ENCODE peak calls at places on chromosomes 7 and 10, in six cellular contexts. One of them, this sample, is unnamed.

GRCh38 chr10:131901181-131901829 is 497 bp downstream of the PPP2R2D start:
- DNase-seq in retina: peak; percentile 70
- DNase-seq in activated CD4-positive, CD25-positive, alpha-beta regulatory T cell: no peak
- DNase-seq in left cardiac atrium: peak; percentile 67
- DNase-seq in stomach: peak; percentile 63
- DNase-seq in germinal center: peak; percentile 68
- DNase-seq in this sample: no peak

GRCh38 chr7:158825628-158826289 is 3.5 kb downstream of the ESYT2 start:
- DNase-seq in retina: no peak
- DNase-seq in activated CD4-positive, CD25-positive, alpha-beta regulatory T cell: no peak
- DNase-seq in left cardiac atrium: no peak
- DNase-seq in stomach: no peak
- DNase-seq in germinal center: no peak
- DNase-seq in this sample: no peak

GRCh38 chr7:124724079-124724478 is 41.5 kb downstream of the GPR37 start:
- DNase-seq in retina: no peak
- DNase-seq in activated CD4-positive, CD25-positive, alpha-beta regulatory T cell: no peak
- DNase-seq in left cardiac atrium: no peak
- DNase-seq in stomach: no peak
- DNase-seq in germinal center: no peak
- DNase-seq in this sample: no peak

GRCh38 chr7:87874066-87874465 is 2.1 kb downstream of the SLC25A40 start:
- DNase-seq in retina: no peak
- DNase-seq in activated CD4-positive, CD25-positive, alpha-beta regulatory T cell: no peak
- DNase-seq in left cardiac atrium: no peak
- DNase-seq in stomach: no peak
- DNase-seq in germinal center: peak; percentile 9
- DNase-seq in this sample: no peak

GRCh38 chr10:4807803-4808507 is 18.1 kb upstream of the AKR1E2 start:
- DNase-seq in retina: no peak
- DNase-seq in activated CD4-positive, CD25-positive, alpha-beta regulatory T cell: no peak
- DNase-seq in left cardiac atrium: no peak
- DNase-seq in stomach: no peak
- DNase-seq in germinal center: no peak
- DNase-seq in this sample: no peak

GRCh38 chr7:46080595-46081159 is 159.6 kb upstream of the IGFBP3 start:
- DNase-seq in retina: no peak
- DNase-seq in activated CD4-positive, CD25-positive, alpha-beta regulatory T cell: no peak
- DNase-seq in left cardiac atrium: no peak
- DNase-seq in stomach: no peak
- DNase-seq in germinal center: no peak
- DNase-seq in this sample: no peak

GRCh38 chr7:48096273-48096672 is 7.2 kb downstream of the UPP1 start:
- DNase-seq in retina: no peak
- DNase-seq in activated CD4-positive, CD25-positive, alpha-beta regulatory T cell: no peak
- DNase-seq in left cardiac atrium: no peak
- DNase-seq in stomach: no peak
- DNase-seq in germinal center: no peak
- DNase-seq in this sample: no peak

GRCh38 chr7:154777489-154777888 is 225.4 kb downstream of the PAXIP1 start:
- DNase-seq in retina: no peak
- DNase-seq in activated CD4-positive, CD25-positive, alpha-beta regulatory T cell: no peak
- DNase-seq in left cardiac atrium: no peak
- DNase-seq in stomach: no peak
- DNase-seq in germinal center: no peak
- DNase-seq in this sample: peak; percentile 39

GRCh38 chr7:10128748-10129147 is 844.9 kb upstream of the PHF14 start:
- DNase-seq in retina: no peak
- DNase-seq in activated CD4-positive, CD25-positive, alpha-beta regulatory T cell: no peak
- DNase-seq in left cardiac atrium: no peak
- DNase-seq in stomach: no peak
- DNase-seq in germinal center: no peak
- DNase-seq in this sample: no peak

GRCh38 chr10:104334561-104334960 is 3.7 kb downstream of the ITPRIP start:
- DNase-seq in retina: no peak
- DNase-seq in activated CD4-positive, CD25-positive, alpha-beta regulatory T cell: no peak
- DNase-seq in left cardiac atrium: no peak
- DNase-seq in stomach: no peak
- DNase-seq in germinal center: no peak
- DNase-seq in this sample: no peak

GRCh38 chr10:78728176-78728575 is 340.6 kb upstream of the ZMIZ1 start:
- DNase-seq in retina: no peak
- DNase-seq in activated CD4-positive, CD25-positive, alpha-beta regulatory T cell: no peak
- DNase-seq in left cardiac atrium: no peak
- DNase-seq in stomach: no peak
- DNase-seq in germinal center: no peak
- DNase-seq in this sample: no peak

GRCh38 chr7:112422842-112423496 is 27.3 kb upstream of the IFRD1 start:
- DNase-seq in retina: peak; percentile 65
- DNase-seq in activated CD4-positive, CD25-positive, alpha-beta regulatory T cell: no peak
- DNase-seq in left cardiac atrium: peak; percentile 83
- DNase-seq in stomach: peak; percentile 90
- DNase-seq in germinal center: no peak
- DNase-seq in this sample: peak; percentile 31

GRCh38 chr10:119410361-119411116 is 132.0 kb downstream of the RGS10 start:
- DNase-seq in retina: no peak
- DNase-seq in activated CD4-positive, CD25-positive, alpha-beta regulatory T cell: no peak
- DNase-seq in left cardiac atrium: no peak
- DNase-seq in stomach: no peak
- DNase-seq in germinal center: no peak
- DNase-seq in this sample: no peak

GRCh38 chr7:66883716-66884115 is 37.3 kb upstream of the TMEM248 start:
- DNase-seq in retina: no peak
- DNase-seq in activated CD4-positive, CD25-positive, alpha-beta regulatory T cell: no peak
- DNase-seq in left cardiac atrium: no peak
- DNase-seq in stomach: no peak
- DNase-seq in germinal center: no peak
- DNase-seq in this sample: no peak

GRCh38 chr7:18320971-18321567 is 174.5 kb upstream of the HDAC9 start:
- DNase-seq in retina: no peak
- DNase-seq in activated CD4-positive, CD25-positive, alpha-beta regulatory T cell: no peak
- DNase-seq in left cardiac atrium: no peak
- DNase-seq in stomach: no peak
- DNase-seq in germinal center: peak; percentile 30
- DNase-seq in this sample: peak; percentile 56

GRCh38 chr10:46560381-46560780 is 3.9 kb upstream of the GPRIN2 start:
- DNase-seq in retina: no peak
- DNase-seq in activated CD4-positive, CD25-positive, alpha-beta regulatory T cell: no peak
- DNase-seq in left cardiac atrium: no peak
- DNase-seq in stomach: peak; percentile 24
- DNase-seq in germinal center: no peak
- DNase-seq in this sample: no peak

GRCh38 chr7:27141591-27142561 is 1.6 kb downstream of the HOXA5 start:
- DNase-seq in retina: no peak
- DNase-seq in activated CD4-positive, CD25-positive, alpha-beta regulatory T cell: no peak
- DNase-seq in left cardiac atrium: no peak
- DNase-seq in stomach: no peak
- DNase-seq in germinal center: no peak
- DNase-seq in this sample: no peak

GRCh38 chr10:13658256-13658655 is 71.5 kb downstream of the PRPF18 start:
- DNase-seq in retina: no peak
- DNase-seq in activated CD4-positive, CD25-positive, alpha-beta regulatory T cell: no peak
- DNase-seq in left cardiac atrium: no peak
- DNase-seq in stomach: no peak
- DNase-seq in germinal center: no peak
- DNase-seq in this sample: no peak

GRCh38 chr7:4207011-4207410 is 475.1 kb upstream of the FOXK1 start:
- DNase-seq in retina: no peak
- DNase-seq in activated CD4-positive, CD25-positive, alpha-beta regulatory T cell: no peak
- DNase-seq in left cardiac atrium: no peak
- DNase-seq in stomach: no peak
- DNase-seq in germinal center: no peak
- DNase-seq in this sample: no peak

GRCh38 chr10:110647136-110647430 is 2.9 kb downstream of the RBM20 start:
- DNase-seq in retina: no peak
- DNase-seq in activated CD4-positive, CD25-positive, alpha-beta regulatory T cell: no peak
- DNase-seq in left cardiac atrium: no peak
- DNase-seq in stomach: no peak
- DNase-seq in germinal center: no peak
- DNase-seq in this sample: no peak

GRCh38 chr7:54833021-54833467 is 74.0 kb upstream of the SEC61G start:
- DNase-seq in retina: peak; percentile 79
- DNase-seq in activated CD4-positive, CD25-positive, alpha-beta regulatory T cell: no peak
- DNase-seq in left cardiac atrium: no peak
- DNase-seq in stomach: no peak
- DNase-seq in germinal center: no peak
- DNase-seq in this sample: no peak

GRCh38 chr10:83585686-83586085 is 553.6 kb upstream of the GHITM start:
- DNase-seq in retina: no peak
- DNase-seq in activated CD4-positive, CD25-positive, alpha-beta regulatory T cell: no peak
- DNase-seq in left cardiac atrium: no peak
- DNase-seq in stomach: no peak
- DNase-seq in germinal center: no peak
- DNase-seq in this sample: no peak

GRCh38 chr7:137626469-137627067 is 220.2 kb downstream of the DGKI start:
- DNase-seq in retina: peak; percentile 72
- DNase-seq in activated CD4-positive, CD25-positive, alpha-beta regulatory T cell: no peak
- DNase-seq in left cardiac atrium: peak; percentile 24
- DNase-seq in stomach: peak; percentile 38
- DNase-seq in germinal center: peak; percentile 49
- DNase-seq in this sample: peak; percentile 14

GRCh38 chr7:105796365-105796764 is 80.0 kb downstream of the ATXN7L1 start:
- DNase-seq in retina: no peak
- DNase-seq in activated CD4-positive, CD25-positive, alpha-beta regulatory T cell: no peak
- DNase-seq in left cardiac atrium: no peak
- DNase-seq in stomach: no peak
- DNase-seq in germinal center: no peak
- DNase-seq in this sample: no peak

GRCh38 chr10:122310311-122311050 is 39.4 kb downstream of the BTBD16 start:
- DNase-seq in retina: no peak
- DNase-seq in activated CD4-positive, CD25-positive, alpha-beta regulatory T cell: no peak
- DNase-seq in left cardiac atrium: peak; percentile 55
- DNase-seq in stomach: no peak
- DNase-seq in germinal center: no peak
- DNase-seq in this sample: no peak